ENCODE peak calls at places on chromosome 22, in five cellular contexts. I is A549, C is K562, N is HepG2, D is H1. U is an unnamed sample.

GRCh38 chr22:21044931-21045584 is 688 bp upstream of the LRRC74B start:
- DNase-seq in N (no peak), C (peak; percentile 66), I (no peak), D (no peak), U (peak; percentile 65)

GRCh38 chr22:29320546-29320945 is 5.0 kb upstream of the RASL10A start:
- DNase-seq in I (no peak), N (peak; percentile 50), D (no peak), C (no peak), U (no peak)

GRCh38 chr22:48579915-48580279 is 1247.8 kb downstream of the BRD1 start:
- DNase-seq in I (no peak), D (no peak), N (no peak), C (no peak), U (no peak)

GRCh38 chr22:21000215-21000986 is 1.5 kb downstream of the THAP7 start:
- DNase-seq in C (peak; percentile 83), I (no peak), D (no peak), N (no peak), U (no peak)

GRCh38 chr22:33666661-33667619 is 253.3 kb downstream of the LARGE1 start:
- DNase-seq in I (no peak), D (no peak), C (no peak), N (no peak), U (no peak)

GRCh38 chr22:40335358-40335757 is 10.9 kb upstream of the ADSL start:
- DNase-seq in C (no peak), N (no peak), I (no peak), D (no peak), U (no peak)

GRCh38 chr22:43110927-43111623 is 525 bp downstream of the BIK start:
- DNase-seq in D (peak; percentile 75), C (no peak), I (no peak), N (no peak), U (no peak)

GRCh38 chr22:32535531-32536190 is 61.0 kb downstream of the FBXO7 start:
- DNase-seq in C (no peak), D (no peak), N (no peak), I (no peak), U (no peak)

GRCh38 chr22:29310863-29311339 is 4.5 kb downstream of the GAS2L1 start:
- DNase-seq in C (peak; percentile 89), N (peak; percentile 73), D (peak; percentile 82), I (peak; percentile 91), U (peak; percentile 96)

DNA sequence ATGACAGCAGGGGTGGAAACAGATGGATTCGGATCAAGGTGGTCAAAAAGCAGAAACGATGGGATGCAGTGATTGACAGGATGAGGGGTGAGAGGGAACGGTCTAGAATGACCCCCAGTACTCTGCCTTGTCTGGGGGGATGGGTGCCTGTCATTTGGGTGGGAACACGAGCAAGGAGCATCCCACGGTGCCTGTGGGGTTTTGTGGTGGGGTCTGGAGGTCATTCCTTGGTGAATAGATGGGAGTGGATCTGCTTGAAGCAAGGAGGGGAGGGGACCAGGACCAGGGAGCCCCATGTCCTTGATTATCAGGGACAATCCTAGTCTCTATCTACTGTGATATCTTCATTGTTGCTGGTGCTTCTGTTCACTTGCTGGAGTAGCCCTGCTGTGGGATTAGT is 8.1 kb upstream of the CERK start:
- DNase-seq in I (no peak), N (no peak), C (no peak), D (no peak), U (no peak)
- TF ChIP-seq MAFK in I (no peak), N (no peak), C (no peak), D (no peak), U (no peak)

GRCh38 chr22:37929390-37929789 is 23.3 kb downstream of the MICALL1 start:
- DNase-seq in D (no peak), C (no peak), I (no peak), N (no peak), U (no peak)

GRCh38 chr22:37925767-37926166 is 19.7 kb downstream of the MICALL1 start:
- DNase-seq in N (no peak), C (no peak), D (no peak), I (no peak), U (no peak)

GRCh38 chr22:37925311-37925710 is 19.2 kb downstream of the MICALL1 start:
- DNase-seq in I (no peak), D (no peak), N (no peak), C (no peak), U (no peak)

GRCh38 chr22:37926358-37926757 is 20.3 kb downstream of the MICALL1 start:
- DNase-seq in N (no peak), D (no peak), I (no peak), C (no peak), U (no peak)

DNA sequence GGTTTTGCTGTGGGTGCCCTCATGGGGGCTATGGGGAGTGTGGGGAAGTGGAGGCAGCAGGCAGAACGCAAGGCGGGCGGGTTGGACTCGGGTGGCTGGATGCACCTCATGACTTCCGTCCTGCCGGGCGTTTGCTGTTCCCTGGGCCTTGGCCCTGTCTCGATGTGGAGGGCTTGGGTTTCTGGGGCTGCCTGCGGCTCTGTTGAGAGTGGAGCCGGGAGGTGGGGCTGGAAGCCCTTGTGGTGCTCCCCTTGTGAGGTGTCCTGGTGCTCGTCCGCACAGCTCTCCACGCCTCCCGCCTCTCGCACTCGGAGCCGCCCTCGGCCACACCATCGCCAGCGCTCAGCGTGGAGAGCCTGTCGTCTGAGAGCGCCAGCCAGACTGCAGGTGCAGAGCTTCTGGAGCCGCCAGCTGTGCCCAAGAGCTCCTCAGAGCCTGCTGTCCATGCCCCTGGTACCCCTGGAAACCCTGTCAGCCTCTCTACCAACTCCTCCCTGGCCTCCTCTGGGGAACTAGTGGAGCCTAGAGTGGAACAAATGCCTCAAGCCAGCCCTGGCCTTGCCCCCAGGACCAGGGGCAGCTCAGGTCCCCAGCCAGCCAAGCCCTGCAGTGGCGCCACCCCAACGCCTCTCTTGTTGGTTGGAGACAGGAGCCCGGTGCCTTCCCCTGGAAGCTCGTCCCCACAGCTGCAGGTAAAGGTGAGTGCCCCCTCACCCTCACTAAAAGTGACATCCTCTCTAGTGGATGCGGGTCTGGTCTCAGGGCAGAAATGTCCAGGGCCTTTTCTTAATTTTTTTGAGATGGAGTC is 21.2 kb downstream of the MICALL1 start:
- DNase-seq in D (no peak), I (no peak), C (no peak), N (no peak), U (no peak)
- H3K4me1 ChIP-seq in D (no peaks in the 10 kb centered on the region), I (no peaks in the 10 kb centered on the region), C (no peaks in the 10 kb centered on the region), N (no peaks in the 10 kb centered on the region), U (peaks cover 3% of the 10 kb centered on the region)

GRCh38 chr22:37808294-37808657 is 542 bp downstream of the GCAT start:
- DNase-seq in D (no peak), N (no peak), C (no peak), I (no peak), U (peak; percentile 62)
- TF ChIP-seq MAFK in D (no peak), N (no peak), C (no peak), I (no peak), U (no peak)

GRCh38 chr22:37304595-37305343 is 22.5 kb downstream of the CYTH4 start:
- DNase-seq in C (peak; percentile 44), I (no peak), N (peak; percentile 22), D (no peak), U (peak; percentile 69)
- H3K4me1 ChIP-seq in C (peaks cover 57% of the 10 kb centered on the region), I (peaks cover 60% of the 10 kb centered on the region), N (peaks cover 28% of the 10 kb centered on the region), D (peaks cover 19% of the 10 kb centered on the region), U (peaks cover 52% of the 10 kb centered on the region)

GRCh38 chr22:38494498-38494897 is 11.6 kb downstream of the DDX17 start:
- DNase-seq in D (no peak), C (no peak), N (no peak), I (no peak), U (peak; percentile 77)

GRCh38 chr22:38490475-38490874 is 15.6 kb downstream of the DDX17 start:
- DNase-seq in C (no peak), I (no peak), N (no peak), D (no peak), U (no peak)

GRCh38 chr22:38490915-38491314 is 15.2 kb downstream of the DDX17 start:
- DNase-seq in I (no peak), D (no peak), N (peak; percentile 83), C (no peak), U (peak; percentile 79)

GRCh38 chr22:38489561-38490133 is 16.5 kb downstream of the DDX17 start:
- DNase-seq in C (no peak), N (no peak), I (no peak), D (no peak), U (no peak)

DNA sequence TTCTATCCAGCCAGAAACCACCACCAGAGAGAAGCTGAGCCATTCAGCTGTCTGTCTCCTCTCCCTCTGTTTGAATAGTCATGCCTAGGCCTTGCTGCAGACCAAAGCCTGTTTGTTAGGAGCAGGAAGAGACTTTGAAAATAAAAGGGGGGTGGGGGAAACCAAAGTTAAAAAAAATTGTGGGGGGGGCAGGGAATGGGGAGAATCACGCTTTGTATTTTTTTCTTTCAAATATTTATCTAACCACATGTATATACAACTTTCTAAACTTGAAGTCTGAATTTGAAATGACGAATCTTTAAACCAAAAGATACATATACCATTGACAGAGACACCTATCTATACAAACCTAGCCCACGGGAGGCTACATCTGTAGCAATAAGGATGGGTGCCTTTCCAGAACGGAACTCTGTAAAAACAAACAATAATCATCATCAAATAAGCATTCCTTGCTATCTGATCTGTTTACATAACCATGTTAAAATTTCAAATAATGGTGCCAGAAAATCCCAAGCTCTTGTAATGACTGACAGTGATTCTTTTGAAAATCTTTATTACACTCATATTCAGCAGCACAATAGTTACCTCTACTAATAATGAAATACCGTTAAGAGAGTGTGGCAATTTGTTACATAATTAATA is 14.3 kb downstream of the DDX17 start:
- DNase-seq in N (peak; percentile 25), C (no peak), I (no peak), D (no peak), U (peak; percentile 50)
- TF ChIP-seq MAFK in N (no peak), C (no peak), I (no peak), D (no peak), U (no peak)

GRCh38 chr22:31233001-31233400 is 20.9 kb downstream of the LIMK2 start:
- DNase-seq in C (no peak), D (no peak), I (no peak), N (no peak), U (no peak)
- H3K4me1 ChIP-seq in C (peaks cover 25% of the 10 kb centered on the region), D (peaks cover 5% of the 10 kb centered on the region), I (peaks cover 6% of the 10 kb centered on the region), N (peaks cover 41% of the 10 kb centered on the region), U (peaks cover 15% of the 10 kb centered on the region)